ENCODE peak calls at places on chromosomes 12 and 14, in nine cellular contexts. One of them, this sample, is unnamed.

GRCh38 chr12:46556105-46556559 is 183.6 kb upstream of the SLC38A2 start:
- DNase-seq in endothelial cell: no peak
- DNase-seq in AG20443: peak; percentile 40
- DNase-seq in AG08396: peak; percentile 41
- DNase-seq in SW 1271: peak; percentile 99
- DNase-seq in astrocyte of the spinal cord: peak; percentile 91
- DNase-seq in central memory CD4-positive, alpha-beta T cell: no peak
- DNase-seq in left ventricle myocardium inferior: no peak
- DNase-seq in A549: peak; percentile 19
- DNase-seq in this sample: peak; percentile 84

GRCh38 chr14:38282941-38283340 is 27.0 kb upstream of the CLEC14A start:
- DNase-seq in central memory CD4-positive, alpha-beta T cell: no peak
- DNase-seq in endothelial cell: no peak
- DNase-seq in AG08396: no peak
- DNase-seq in astrocyte of the spinal cord: no peak
- DNase-seq in left ventricle myocardium inferior: no peak
- DNase-seq in AG20443: no peak
- DNase-seq in SW 1271: no peak
- DNase-seq in A549: no peak
- DNase-seq in this sample: no peak

GRCh38 chr14:71232506-71232905 is 325.2 kb downstream of the PCNX1 start:
- DNase-seq in astrocyte of the spinal cord: no peak
- DNase-seq in AG20443: no peak
- DNase-seq in SW 1271: no peak
- DNase-seq in A549: no peak
- DNase-seq in endothelial cell: no peak
- DNase-seq in central memory CD4-positive, alpha-beta T cell: no peak
- DNase-seq in AG08396: no peak
- DNase-seq in left ventricle myocardium inferior: no peak
- DNase-seq in this sample: no peak

GRCh38 chr14:92510972-92511371 is 2.6 kb upstream of the RIN3 start:
- DNase-seq in astrocyte of the spinal cord: no peak
- DNase-seq in left ventricle myocardium inferior: no peak
- DNase-seq in endothelial cell: no peak
- DNase-seq in SW 1271: peak; percentile 26
- DNase-seq in AG20443: no peak
- DNase-seq in A549: no peak
- DNase-seq in AG08396: no peak
- DNase-seq in central memory CD4-positive, alpha-beta T cell: no peak
- DNase-seq in this sample: no peak

GRCh38 chr14:92760524-92760805 is 12.0 kb upstream of the LGMN start:
- DNase-seq in astrocyte of the spinal cord: no peak
- DNase-seq in central memory CD4-positive, alpha-beta T cell: no peak
- DNase-seq in AG08396: no peak
- DNase-seq in SW 1271: no peak
- DNase-seq in AG20443: no peak
- DNase-seq in endothelial cell: no peak
- DNase-seq in left ventricle myocardium inferior: no peak
- DNase-seq in A549: no peak
- DNase-seq in this sample: peak; percentile 24

GRCh38 chr12:123479442-123480180 is 21.7 kb downstream of the SNRNP35 start:
- DNase-seq in AG08396: no peak
- DNase-seq in astrocyte of the spinal cord: no peak
- DNase-seq in AG20443: no peak
- DNase-seq in central memory CD4-positive, alpha-beta T cell: no peak
- DNase-seq in left ventricle myocardium inferior: no peak
- DNase-seq in endothelial cell: no peak
- DNase-seq in A549: no peak
- DNase-seq in SW 1271: no peak
- DNase-seq in this sample: no peak

GRCh38 chr12:22978962-22979361 is 354.0 kb downstream of the ETNK1 start:
- DNase-seq in left ventricle myocardium inferior: no peak
- DNase-seq in AG20443: peak; percentile 69
- DNase-seq in AG08396: peak; percentile 89
- DNase-seq in SW 1271: peak; percentile 27
- DNase-seq in endothelial cell: no peak
- DNase-seq in astrocyte of the spinal cord: peak; percentile 93
- DNase-seq in A549: no peak
- DNase-seq in central memory CD4-positive, alpha-beta T cell: no peak
- DNase-seq in this sample: peak; percentile 58

GRCh38 chr12:51820721-51821422 is 27.6 kb downstream of the FIGNL2 start:
- DNase-seq in AG20443: peak; percentile 94
- DNase-seq in SW 1271: peak; percentile 79
- DNase-seq in endothelial cell: peak; percentile 72
- DNase-seq in A549: peak; percentile 82
- DNase-seq in central memory CD4-positive, alpha-beta T cell: peak; percentile 64
- DNase-seq in astrocyte of the spinal cord: peak; percentile 38
- DNase-seq in AG08396: peak; percentile 92
- DNase-seq in left ventricle myocardium inferior: peak; percentile 73
- DNase-seq in this sample: peak; percentile 36

GRCh38 chr12:122473543-122474323 is 27.0 kb downstream of the ZCCHC8 start:
- DNase-seq in A549: no peak
- DNase-seq in endothelial cell: no peak
- DNase-seq in AG20443: peak; percentile 24
- DNase-seq in AG08396: no peak
- DNase-seq in central memory CD4-positive, alpha-beta T cell: no peak
- DNase-seq in left ventricle myocardium inferior: no peak
- DNase-seq in SW 1271: no peak
- DNase-seq in astrocyte of the spinal cord: no peak
- DNase-seq in this sample: no peak

GRCh38 chr14:89237923-89238529 is 179.0 kb downstream of the FOXN3 start:
- DNase-seq in AG08396: no peak
- DNase-seq in AG20443: peak; percentile 24
- DNase-seq in central memory CD4-positive, alpha-beta T cell: no peak
- DNase-seq in left ventricle myocardium inferior: no peak
- DNase-seq in endothelial cell: no peak
- DNase-seq in A549: no peak
- DNase-seq in astrocyte of the spinal cord: peak; percentile 38
- DNase-seq in SW 1271: no peak
- DNase-seq in this sample: no peak

GRCh38 chr12:18580286-18580685 is 157.5 kb downstream of the PLCZ1 start:
- DNase-seq in central memory CD4-positive, alpha-beta T cell: no peak
- DNase-seq in astrocyte of the spinal cord: no peak
- DNase-seq in AG08396: no peak
- DNase-seq in left ventricle myocardium inferior: no peak
- DNase-seq in A549: no peak
- DNase-seq in SW 1271: no peak
- DNase-seq in AG20443: peak; percentile 11
- DNase-seq in endothelial cell: no peak
- DNase-seq in this sample: no peak

GRCh38 chr14:93691042-93691780 is 97.1 kb downstream of the PRIMA1 start:
- DNase-seq in left ventricle myocardium inferior: no peak
- DNase-seq in astrocyte of the spinal cord: no peak
- DNase-seq in AG08396: no peak
- DNase-seq in AG20443: no peak
- DNase-seq in SW 1271: no peak
- DNase-seq in central memory CD4-positive, alpha-beta T cell: no peak
- DNase-seq in endothelial cell: no peak
- DNase-seq in A549: no peak
- DNase-seq in this sample: no peak

GRCh38 chr12:13725049-13725448 is 256.4 kb downstream of the GRIN2B start:
- DNase-seq in AG20443: no peak
- DNase-seq in AG08396: no peak
- DNase-seq in astrocyte of the spinal cord: no peak
- DNase-seq in SW 1271: no peak
- DNase-seq in central memory CD4-positive, alpha-beta T cell: no peak
- DNase-seq in endothelial cell: no peak
- DNase-seq in A549: no peak
- DNase-seq in left ventricle myocardium inferior: no peak
- DNase-seq in this sample: no peak

GRCh38 chr12:60803147-60803546 is 1207.3 kb downstream of the SLC16A7 start:
- DNase-seq in A549: no peak
- DNase-seq in AG08396: peak; percentile 0
- DNase-seq in left ventricle myocardium inferior: no peak
- DNase-seq in endothelial cell: no peak
- DNase-seq in AG20443: no peak
- DNase-seq in astrocyte of the spinal cord: no peak
- DNase-seq in central memory CD4-positive, alpha-beta T cell: no peak
- DNase-seq in SW 1271: no peak
- DNase-seq in this sample: no peak

GRCh38 chr14:20606190-20606901 is 15.2 kb upstream of the RNASE12 start:
- DNase-seq in SW 1271: peak; percentile 58
- DNase-seq in endothelial cell: peak; percentile 57
- DNase-seq in AG20443: peak; percentile 43
- DNase-seq in left ventricle myocardium inferior: no peak
- DNase-seq in central memory CD4-positive, alpha-beta T cell: no peak
- DNase-seq in astrocyte of the spinal cord: peak; percentile 11
- DNase-seq in A549: peak; percentile 44
- DNase-seq in AG08396: peak; percentile 42
- DNase-seq in this sample: no peak

GRCh38 chr14:67934087-67934486 is 114.5 kb downstream of the RAD51B start:
- DNase-seq in astrocyte of the spinal cord: peak; percentile 86
- DNase-seq in endothelial cell: peak; percentile 28
- DNase-seq in AG20443: peak; percentile 78
- DNase-seq in AG08396: peak; percentile 65
- DNase-seq in left ventricle myocardium inferior: no peak
- DNase-seq in central memory CD4-positive, alpha-beta T cell: peak; percentile 39
- DNase-seq in SW 1271: peak; percentile 87
- DNase-seq in A549: peak; percentile 82
- DNase-seq in this sample: peak; percentile 59

GRCh38 chr12:101455685-101456084 is 19.5 kb upstream of the SPIC start:
- DNase-seq in AG08396: no peak
- DNase-seq in endothelial cell: no peak
- DNase-seq in central memory CD4-positive, alpha-beta T cell: peak; percentile 16
- DNase-seq in AG20443: no peak
- DNase-seq in astrocyte of the spinal cord: no peak
- DNase-seq in left ventricle myocardium inferior: no peak
- DNase-seq in SW 1271: no peak
- DNase-seq in A549: no peak
- DNase-seq in this sample: no peak

GRCh38 chr12:72271741-72272661 is at the start of gene TRHDE:
- DNase-seq in astrocyte of the spinal cord: peak; percentile 76
- DNase-seq in SW 1271: no peak
- DNase-seq in left ventricle myocardium inferior: no peak
- DNase-seq in endothelial cell: peak; percentile 46
- DNase-seq in AG20443: peak; percentile 71
- DNase-seq in A549: no peak
- DNase-seq in central memory CD4-positive, alpha-beta T cell: no peak
- DNase-seq in AG08396: peak; percentile 62
- DNase-seq in this sample: peak; percentile 62

GRCh38 chr12:57188090-57188425 is 28.5 kb upstream of the NXPH4 start:
- DNase-seq in central memory CD4-positive, alpha-beta T cell: no peak
- DNase-seq in astrocyte of the spinal cord: no peak
- DNase-seq in endothelial cell: no peak
- DNase-seq in AG08396: no peak
- DNase-seq in A549: no peak
- DNase-seq in left ventricle myocardium inferior: no peak
- DNase-seq in SW 1271: no peak
- DNase-seq in AG20443: no peak
- DNase-seq in this sample: no peak

This sample was measured in SJSA1.